ENCODE peak calls at places on chromosomes 7 and 10, in five cellular contexts. Y is left ventricle myocardium inferior, V is endodermal cell, I is esophagus squamous epithelium, D is lung. F is an unnamed sample. For H3K4me1, the result is how much of the 10 kb centered on the place peaks cover.

GRCh38 chr7:4129481-4130122 is 552.5 kb upstream of the FOXK1 start:
- DNase-seq in Y (no peak), V (no peak), I (no peak), D (no peak), F (peak)

GRCh38 chr10:130141878-130142277 is 5.7 kb downstream of the GLRX3 start:
- DNase-seq in Y (no peak), V (no peak), I (no peak), D (no peak), F (no peak)

GRCh38 chr10:110336111-110336721 is 31.5 kb upstream of the SMNDC1 start:
- DNase-seq in Y (no peak), V (peak), I (no peak), D (no peak), F (no peak)

GRCh38 chr10:78170026-78170475 is 136.4 kb downstream of the RPS24 start:
- DNase-seq in Y (no peak), V (no peak), I (no peak), D (no peak), F (no peak)

GRCh38 chr7:19397917-19398316 is 252.7 kb upstream of the FERD3L start:
- DNase-seq in Y (no peak), V (no peak), I (no peak), D (no peak), F (no peak)

GRCh38 chr10:112951349-112952281 is 1.6 kb downstream of the TCF7L2 start:
- DNase-seq in Y (peak), V (peak), I (no peak), D (peak), F (peak)

GRCh38 chr7:33716581-33717477 is 188.5 kb upstream of the BMPER start:
- DNase-seq in Y (no peak), V (peak), I (no peak), D (no peak), F (no peak)

GRCh38 chr10:116113721-116114501 is 159.1 kb downstream of the GFRA1 start:
- DNase-seq in Y (no peak), V (no peak), I (no peak), D (no peak), F (no peak)

GRCh38 chr10:62919776-62920175 is 103.6 kb upstream of the EGR2 start:
- DNase-seq in Y (no peak), V (no peak), I (no peak), D (no peak), F (no peak)

GRCh38 chr7:101927389-101928306 is 110.2 kb downstream of the CUX1 start:
- DNase-seq in Y (no peak), V (no peak), I (no peak), D (no peak), F (no peak)

GRCh38 chr7:70380315-70381027 is 751.5 kb upstream of the GALNT17 start:
- DNase-seq in Y (peak), V (no peak), I (no peak), D (no peak), F (no peak)

GRCh38 chr10:69394020-69394419 is 22.7 kb downstream of the TACR2 start:
- DNase-seq in Y (no peak), V (peak), I (no peak), D (no peak), F (no peak)

GRCh38 chr7:120272261-120272895 is 597 bp upstream of the KCND2 start:
- DNase-seq in Y (no peak), V (peak), I (no peak), D (no peak), F (no peak)

GRCh38 chr10:93437000-93437945 is 44.9 kb downstream of the MYOF start:
- DNase-seq in Y (peak), V (peak), I (no peak), D (peak), F (no peak)

GRCh38 chr10:112389147-112389822 is 15.4 kb downstream of the ACSL5 start:
- DNase-seq in Y (no peak), V (peak), I (no peak), D (peak), F (peak)

GRCh38 chr10:85581357-85581756 is 785.2 kb downstream of the GRID1 start:
- DNase-seq in Y (no peak), V (no peak), I (no peak), D (no peak), F (no peak)

GRCh38 chr7:5704534-5704922 is 76.9 kb downstream of the RNF216 start:
- DNase-seq in Y (peak), V (peak), I (no peak), D (peak), F (peak)

GRCh38 chr7:140453273-140453672 is 26.0 kb downstream of the MKRN1 start:
- DNase-seq in Y (no peak), V (no peak), I (no peak), D (no peak), F (no peak)

GRCh38 chr7:148697256-148697841 is 1.4 kb upstream of the CUL1 start:
- DNase-seq in Y (peak), V (no peak), I (no peak), D (no peak), F (no peak)

GRCh38 chr10:88194041-88194887 is 330.8 kb downstream of the PTEN start:
- DNase-seq in Y (no peak), V (no peak), I (no peak), D (no peak), F (no peak)

GRCh38 chr7:98217623-98218582 is 6.7 kb downstream of the BHLHA15 start:
- DNase-seq in Y (peak), V (no peak), I (no peak), D (no peak), F (no peak)

GRCh38 chr7:1052031-1052818 is 7.9 kb downstream of the GPR146 start:
- DNase-seq in Y (peak), V (no peak), I (no peak), D (no peak), F (no peak)

GRCh38 chr10:88733215-88733614 is 26.6 kb upstream of the LIPN start:
- DNase-seq in Y (no peak), V (no peak), I (no peak), D (no peak), F (no peak)

GRCh38 chr7:44634839-44635591 is 28.6 kb downstream of the OGDH start:
- DNase-seq in Y (peak), V (peak), I (no peak), D (no peak), F (no peak)

GRCh38 chr10:59382831-59383295 is 20.5 kb upstream of the FAM13C start:
- DNase-seq in Y (no peak), V (no peak), I (no peak), D (no peak), F (no peak)

GRCh38 chr7:121334875-121335648 is 6.3 kb downstream of the WNT16 start:
- DNase-seq in Y (no peak), V (no peak), I (no peak), D (no peak), F (no peak)

GRCh38 chr7:132075573-132075972 is 500.7 kb downstream of the PLXNA4 start:
- DNase-seq in Y (no peak), V (peak), I (no peak), D (no peak), F (no peak)

GRCh38 chr10:90969947-90970673 is 49.2 kb upstream of the ANKRD1 start:
- DNase-seq in Y (no peak), V (no peak), I (no peak), D (no peak), F (no peak)

GRCh38 chr7:98354052-98354451 is 46.8 kb downstream of the BAIAP2L1 start:
- DNase-seq in Y (no peak), V (no peak), I (no peak), D (no peak), F (no peak)

GRCh38 chr7:130930710-130931109 is 196.7 kb upstream of the KLF14 start:
- DNase-seq in Y (no peak), V (no peak), I (no peak), D (no peak), F (no peak)

GRCh38 chr10:8365935-8366911 is 311.7 kb downstream of the GATA3 start:
- DNase-seq in Y (no peak), V (no peak), I (no peak), D (no peak), F (no peak)

GRCh38 chr10:52778511-52779392 is 6.2 kb upstream of the MBL2 start:
- DNase-seq in Y (no peak), V (peak), I (no peak), D (no peak), F (no peak)

GRCh38 chr10:7000063-7000462 is 410.8 kb downstream of the SFMBT2 start:
- DNase-seq in Y (no peak), V (no peak), I (no peak), D (no peak), F (no peak)

GRCh38 chr10:89575037-89575436 is 39.6 kb upstream of the SLC16A12 start:
- DNase-seq in Y (no peak), V (no peak), I (no peak), D (no peak), F (no peak)

GRCh38 chr10:90204956-90205695 is 503.7 kb downstream of the KIF20B start:
- DNase-seq in Y (no peak), V (no peak), I (no peak), D (no peak), F (no peak)

GRCh38 chr10:22580711-22581110 is 133.7 kb downstream of the PIP4K2A start:
- DNase-seq in Y (no peak), V (no peak), I (no peak), D (no peak), F (no peak)

GRCh38 chr10:73902351-73902750 is 8.6 kb upstream of the PLAU start:
- DNase-seq in Y (no peak), V (no peak), I (no peak), D (no peak), F (no peak)

GRCh38 chr7:52639126-52639525 is 396.3 kb upstream of the POM121L12 start:
- DNase-seq in Y (no peak), V (peak), I (no peak), D (no peak), F (no peak)

GRCh38 chr7:52639981-52640380 is 395.5 kb upstream of the POM121L12 start:
- DNase-seq in Y (no peak), V (peak), I (no peak), D (no peak), F (no peak)

GRCh38 chr7:52634996-52635395 is 400.4 kb upstream of the POM121L12 start:
- DNase-seq in Y (no peak), V (peak), I (no peak), D (no peak), F (no peak)
- H3K4me1 ChIP-seq in Y (under half), V (under half), I (under half), D (under half), F (under half)

GRCh38 chr10:100743626-100744135 is 1.7 kb upstream of the PAX2 start:
- DNase-seq in Y (no peak), V (peak), I (no peak), D (no peak), F (peak)
- TF ChIP-seq CTCF in Y (peak), V (peak), I (peak), D (peak), F (peak)

DNA sequence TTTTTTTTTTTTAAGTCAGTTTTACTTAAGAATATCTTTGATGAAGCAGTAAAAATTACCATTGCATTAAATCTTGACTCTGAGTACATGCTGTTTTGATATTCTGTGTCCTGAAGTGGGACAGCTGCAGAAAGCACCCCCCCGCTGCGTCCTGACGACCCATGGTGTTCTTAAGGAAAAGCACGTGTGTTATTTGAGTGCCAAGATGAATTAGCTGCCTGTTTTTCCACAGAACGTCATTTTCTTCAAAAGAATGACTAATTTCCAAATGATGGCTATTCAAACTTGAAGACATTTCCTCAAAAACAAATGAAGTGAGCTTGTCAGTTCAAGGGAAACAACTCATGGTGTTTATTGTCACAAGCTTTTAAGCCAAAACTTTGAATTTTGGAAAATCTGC is 45.9 kb downstream of the CREM start:
- DNase-seq in Y (peak), V (no peak), I (no peak), D (no peak), F (no peak)
- H3K4me3 ChIP-seq in Y (no peak), V (no peak), I (no peak), D (no peak), F (no peak)

DNA sequence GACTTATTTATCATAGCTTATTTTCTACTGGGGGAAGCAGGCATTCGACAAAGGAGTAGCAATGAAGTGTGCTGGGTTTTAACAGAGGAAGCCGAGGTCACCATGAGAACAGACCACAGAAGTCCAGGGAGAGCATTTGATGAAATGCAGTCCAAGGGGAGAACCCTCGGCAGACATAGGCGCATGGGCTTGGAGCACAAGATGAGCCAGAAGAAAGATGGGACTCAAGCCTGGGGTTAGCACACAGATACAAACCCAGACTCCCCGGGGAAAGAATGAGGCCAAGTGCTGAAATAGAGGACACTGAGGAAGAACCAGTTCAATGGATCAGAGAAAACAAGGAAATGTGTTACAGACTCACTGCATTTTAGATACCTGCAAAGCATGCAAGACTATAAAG is 209.5 kb downstream of the FAM107B start:
- DNase-seq in Y (no peak), V (no peak), I (no peak), D (no peak), F (no peak)
- H3K4me1 ChIP-seq in Y (under half), V (under half), I (under half), D (under half), F (under half)

DNA sequence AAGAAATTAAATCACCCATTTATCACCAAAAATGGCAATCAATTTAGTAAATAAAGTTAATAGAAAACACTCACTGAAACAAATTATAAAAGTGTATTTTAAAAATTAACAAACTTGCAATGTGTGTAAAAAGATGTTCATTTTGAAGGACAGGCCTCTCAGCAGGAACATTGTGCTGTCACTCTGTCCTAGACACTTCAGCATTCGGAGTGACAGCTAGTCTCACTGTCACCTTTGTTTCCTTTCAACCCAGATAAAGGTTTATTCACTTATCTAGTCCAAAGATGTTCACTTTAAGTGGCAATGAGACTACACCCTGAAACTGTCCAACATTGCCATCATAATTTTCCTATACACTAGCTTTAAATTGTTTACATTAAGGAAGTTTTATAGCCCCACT is 91.9 kb upstream of the PLXDC2 start:
- DNase-seq in Y (no peak), V (no peak), I (no peak), D (no peak), F (no peak)
- TF ChIP-seq CTCF in Y (no peak), V (no peak), I (no peak), D (no peak), F (no peak)

GRCh38 chr7:91656486-91657237 is 223.8 kb downstream of the MTERF1 start:
- DNase-seq in Y (no peak), V (no peak), I (no peak), D (no peak), F (no peak)
- H3K4me3 ChIP-seq in Y (no peak), V (no peak), I (no peak), D (no peak), F (no peak)

GRCh38 chr7:117698018-117698417 is 175.2 kb downstream of the CTTNBP2 start:
- DNase-seq in Y (no peak), V (no peak), I (no peak), D (no peak), F (peak)
- H3K4me1 ChIP-seq in Y (under half), V (under half), I (under half), D (under half), F (under half)

GRCh38 chr10:70704211-70704610 is 31.9 kb downstream of the ADAMTS14 start:
- DNase-seq in Y (no peak), V (no peak), I (no peak), D (no peak), F (no peak)

GRCh38 chr10:70705121-70705861 is 33.0 kb downstream of the ADAMTS14 start:
- DNase-seq in Y (no peak), V (no peak), I (no peak), D (no peak), F (no peak)

GRCh38 chr10:70699063-70699658 is 26.9 kb downstream of the ADAMTS14 start:
- DNase-seq in Y (no peak), V (no peak), I (no peak), D (no peak), F (no peak)

GRCh38 chr10:70699659-70700174 is 27.4 kb downstream of the ADAMTS14 start:
- DNase-seq in Y (no peak), V (peak), I (no peak), D (no peak), F (peak)

GRCh38 chr10:70702193-70702763 is 30.0 kb downstream of the ADAMTS14 start:
- DNase-seq in Y (no peak), V (no peak), I (no peak), D (no peak), F (peak)
- TF ChIP-seq CTCF in Y (no peak), V (no peak), I (no peak), D (no peak), F (no peak)

F was measured in right lobe of liver.